ENCODE peak calls at places on chromosomes 1 and 21, in eight cellular contexts. I, N, X, O, F, R, A and B are unnamed samples.

GRCh38 chr1:162305969-162306368 is 70.7 kb downstream of the SPATA46 start:
- DNase-seq in I (no peak), N (no peak), X (peak), O (no peak), F (no peak), R (peak), A (no peak), B (no peak)

GRCh38 chr1:54086754-54087153 is 33.3 kb downstream of the TCEANC2 start:
- DNase-seq in I (no peak), N (no peak), X (no peak), O (no peak), F (no peak), R (no peak), A (no peak), B (no peak)

GRCh38 chr1:180500689-180501088 is 1.7 kb downstream of the ACBD6 start:
- DNase-seq in I (no peak), N (no peak), X (no peak), O (no peak), F (no peak), R (no peak), A (no peak), B (no peak)

GRCh38 chr1:234188454-234188792 is 184.8 kb upstream of the COA6 start:
- DNase-seq in I (no peak), N (peak), X (no peak), O (peak), F (no peak), R (peak), A (peak), B (no peak)

GRCh38 chr1:4058706-4059105 is 158.6 kb upstream of the C1orf174 start:
- DNase-seq in I (no peak), N (no peak), X (no peak), O (no peak), F (no peak), R (no peak), A (no peak), B (no peak)

GRCh38 chr1:212916395-212917133 is 33.8 kb upstream of the VASH2 start:
- DNase-seq in I (no peak), N (peak), X (peak), O (peak), F (no peak), R (peak), A (peak), B (no peak)

GRCh38 chr1:20290624-20291597 is at the start of gene VWA5B1:
- DNase-seq in I (no peak), N (peak), X (peak), O (no peak), F (no peak), R (no peak), A (peak), B (no peak)

GRCh38 chr21:32325706-32326105 is 27.1 kb downstream of the MRAP start:
- DNase-seq in I (no peak), N (no peak), X (no peak), O (no peak), F (no peak), R (no peak), A (no peak), B (no peak)

GRCh38 chr1:234620272-234620711 is 10.3 kb upstream of the IRF2BP2 start:
- DNase-seq in I (no peak), N (no peak), X (no peak), O (no peak), F (no peak), R (no peak), A (no peak), B (no peak)

GRCh38 chr1:9317072-9317471 is 24.4 kb downstream of the SPSB1 start:
- DNase-seq in I (no peak), N (no peak), X (no peak), O (no peak), F (no peak), R (no peak), A (no peak), B (no peak)

GRCh38 chr1:6048179-6048867 is 2.6 kb downstream of the KCNAB2 start:
- DNase-seq in I (no peak), N (peak), X (no peak), O (no peak), F (no peak), R (no peak), A (no peak), B (no peak)

GRCh38 chr1:67791261-67791660 is 42.0 kb downstream of the GNG12 start:
- DNase-seq in I (no peak), N (no peak), X (peak), O (no peak), F (no peak), R (peak), A (no peak), B (no peak)

GRCh38 chr21:15604424-15604823 is 125.4 kb upstream of the USP25 start:
- DNase-seq in I (no peak), N (no peak), X (peak), O (no peak), F (no peak), R (peak), A (peak), B (no peak)

GRCh38 chr1:61337037-61337436 is 254.7 kb downstream of the NFIA start:
- DNase-seq in I (no peak), N (no peak), X (peak), O (no peak), F (no peak), R (peak), A (no peak), B (no peak)

GRCh38 chr1:48099011-48099550 is 101.9 kb upstream of the TRABD2B start:
- DNase-seq in I (no peak), N (no peak), X (no peak), O (no peak), F (no peak), R (no peak), A (no peak), B (no peak)

GRCh38 chr21:41763996-41764395 is 2.9 kb downstream of the RIPK4 start:
- DNase-seq in I (no peak), N (no peak), X (no peak), O (no peak), F (no peak), R (no peak), A (no peak), B (no peak)

GRCh38 chr1:60866884-60867648 is 215.3 kb upstream of the NFIA start:
- DNase-seq in I (no peak), N (no peak), X (no peak), O (no peak), F (no peak), R (peak), A (no peak), B (no peak)

GRCh38 chr21:45388611-45389296 is 16.2 kb upstream of the COL18A1 start:
- DNase-seq in I (no peak), N (peak), X (no peak), O (no peak), F (no peak), R (no peak), A (no peak), B (no peak)

GRCh38 chr1:54850737-54851136 is 36.3 kb downstream of the DHCR24 start:
- DNase-seq in I (no peak), N (no peak), X (peak), O (no peak), F (no peak), R (peak), A (no peak), B (no peak)

GRCh38 chr1:210757677-210758076 is 376.3 kb downstream of the KCNH1 start:
- DNase-seq in I (no peak), N (no peak), X (no peak), O (no peak), F (no peak), R (no peak), A (peak), B (no peak)

GRCh38 chr1:237650809-237651208 is 239.9 kb downstream of the ZP4 start:
- DNase-seq in I (no peak), N (no peak), X (no peak), O (no peak), F (no peak), R (no peak), A (no peak), B (no peak)

GRCh38 chr21:44982558-44983244 is 42.9 kb downstream of the SLX9 start:
- DNase-seq in I (no peak), N (peak), X (peak), O (no peak), F (no peak), R (peak), A (no peak), B (no peak)

GRCh38 chr1:226360106-226360746 is 47.7 kb downstream of the PARP1 start:
- DNase-seq in I (no peak), N (no peak), X (no peak), O (no peak), F (no peak), R (no peak), A (no peak), B (no peak)

GRCh38 chr1:25692560-25692959 is 76.0 kb downstream of the MAN1C1 start:
- DNase-seq in I (no peak), N (peak), X (no peak), O (peak), F (peak), R (no peak), A (no peak), B (peak)

GRCh38 chr1:52552505-52553371 is at the start of gene TUT4:
- DNase-seq in I (peak), N (peak), X (peak), O (peak), F (peak), R (peak), A (peak), B (peak)

GRCh38 chr1:221740941-221741363 is 937 bp downstream of the DUSP10 start:
- DNase-seq in I (no peak), N (no peak), X (no peak), O (peak), F (peak), R (peak), A (no peak), B (no peak)